ENCODE peak calls at places on chromosomes 6 and 20, in eight cellular contexts. N is neural progenitor cell, A is OCI-LY7, T is PC-3, B is hepatocyte, Y is HCT116, E is MM.1S, F is GM23338. C is an unnamed sample.
A peak's percentile ranks its signal among the peaks of the same experiment; 100 is the strongest.

GRCh38 chr6:4937414-4937813 is 66.4 kb downstream of the RPP40 start:
- DNase-seq in T (no peak), N (no peak), E (no peak), F (no peak), A (no peak), B (no peak), Y (no peak), C (no peak)

GRCh38 chr6:158370805-158371204 is 58.5 kb downstream of the TULP4 start:
- DNase-seq in N (no peak), A (no peak), B (no peak), E (no peak), F (no peak), T (no peak), Y (no peak), C (no peak)

GRCh38 chr20:44918761-44919160 is 8.9 kb downstream of the PABPC1L start:
- DNase-seq in N (no peak), T (no peak), F (no peak), Y (no peak), E (no peak), A (no peak), B (no peak), C (no peak)

GRCh38 chr6:130743175-130743574 is 84.0 kb upstream of the SMLR1 start:
- DNase-seq in A (no peak), F (peak; percentile 90), N (peak; percentile 56), Y (no peak), E (no peak), B (no peak), T (peak; percentile 1), C (peak; percentile 4)

GRCh38 chr20:34215711-34216381 is 25.4 kb upstream of the ASIP start:
- DNase-seq in T (peak; percentile 80), F (peak; percentile 95), Y (peak; percentile 64), B (peak; percentile 92), E (peak; percentile 94), A (no peak), N (peak; percentile 93), C (peak; percentile 96)

GRCh38 chr20:50824137-50824536 is 29.3 kb downstream of the BCAS4 start:
- DNase-seq in A (no peak), E (no peak), Y (no peak), N (no peak), F (no peak), T (peak; percentile 33), B (no peak), C (peak; percentile 83)

GRCh38 chr20:17995967-17996819 is 27.4 kb downstream of the MGME1 start:
- DNase-seq in E (peak; percentile 62), B (peak; percentile 74), N (peak; percentile 55), Y (peak; percentile 26), T (peak; percentile 88), A (peak; percentile 76), F (peak; percentile 74), C (peak; percentile 88)

GRCh38 chr20:1422756-1423155 is 29.9 kb upstream of the FKBP1A start:
- DNase-seq in A (no peak), F (no peak), N (no peak), B (no peak), T (peak; percentile 48), Y (no peak), E (no peak), C (no peak)

GRCh38 chr6:56579155-56579851 is 63.4 kb downstream of the DST start:
- DNase-seq in F (no peak), N (no peak), B (no peak), Y (no peak), T (peak; percentile 73), A (no peak), E (no peak), C (peak; percentile 41)

GRCh38 chr6:90492369-90492768 is 94.5 kb downstream of the MAP3K7 start:
- DNase-seq in E (no peak), F (no peak), T (peak; percentile 21), A (no peak), N (no peak), B (no peak), Y (no peak), C (no peak)

GRCh38 chr6:150636808-150637207 is 37.1 kb downstream of the PLEKHG1 start:
- DNase-seq in B (no peak), T (no peak), Y (no peak), E (no peak), A (no peak), F (no peak), N (no peak), C (no peak)

GRCh38 chr6:100461273-100461919 is 3.3 kb downstream of the SIM1 start:
- DNase-seq in A (no peak), T (no peak), N (peak; percentile 75), Y (no peak), F (peak; percentile 74), B (no peak), E (no peak), C (peak; percentile 86)

GRCh38 chr20:44066645-44067606 is 120.1 kb downstream of the JPH2 start:
- DNase-seq in E (no peak), Y (no peak), A (no peak), F (no peak), B (no peak), N (no peak), T (no peak), C (no peak)

GRCh38 chr20:23403721-23404120 is 17.6 kb downstream of the NAPB start:
- DNase-seq in T (no peak), Y (no peak), F (no peak), B (peak; percentile 22), N (no peak), A (no peak), E (no peak), C (no peak)

GRCh38 chr6:133170602-133171001 is 70.6 kb upstream of the EYA4 start:
- DNase-seq in N (no peak), A (no peak), E (no peak), Y (no peak), F (no peak), T (peak; percentile 61), B (no peak), C (peak; percentile 7)

GRCh38 chr6:13262302-13263006 is 65.9 kb downstream of the TBC1D7 start:
- DNase-seq in A (peak; percentile 49), Y (no peak), B (no peak), E (no peak), F (no peak), N (no peak), T (no peak), C (peak; percentile 8)

GRCh38 chr6:26550250-26550993 is 12.3 kb downstream of the HMGN4 start:
- DNase-seq in T (peak; percentile 24), Y (no peak), B (peak; percentile 83), A (peak; percentile 80), E (no peak), F (peak; percentile 97), N (peak; percentile 90), C (peak; percentile 75)

GRCh38 chr6:46104209-46104608 is 25.6 kb upstream of the ENPP4 start:
- DNase-seq in E (peak; percentile 48), T (no peak), Y (no peak), N (no peak), B (no peak), A (no peak), F (no peak), C (no peak)

GRCh38 chr6:139219746-139220145 is 72.1 kb downstream of the TXLNB start:
- DNase-seq in F (no peak), A (peak; percentile 37), T (no peak), E (peak; percentile 32), B (no peak), Y (no peak), N (no peak), C (no peak)

GRCh38 chr6:96276326-96276725 is 245.3 kb upstream of the UFL1 start:
- DNase-seq in F (no peak), A (no peak), T (no peak), E (no peak), B (no peak), N (no peak), Y (no peak), C (no peak)

GRCh38 chr20:19785886-19786285 is 27.8 kb downstream of the RIN2 start:
- DNase-seq in N (no peak), F (no peak), T (no peak), B (no peak), Y (no peak), E (no peak), A (no peak), C (no peak)
- H3K4me3 ChIP-seq in N (no peak overlapping the region), F (no peak overlapping the region), T (no peak overlapping the region), B (no peak overlapping the region), Y (no peak overlapping the region), E (no peak overlapping the region), A (no peak overlapping the region), C (peak overlapping the region; percentile 1)

GRCh38 chr6:38528196-38528965 is 111.3 kb downstream of the BTBD9 start:
- DNase-seq in T (no peak), N (no peak), Y (no peak), A (no peak), F (no peak), B (no peak), E (no peak), C (no peak)
- TF ChIP-seq EZH2phosphoT487 in T (no peak), N (no peak), Y (no peak), A (no peak), F (no peak), B (no peak), E (no peak), C (no peak)

GRCh38 chr20:36605309-36606170 is at the start of gene RAB5IF:
- DNase-seq in F (peak; percentile 100), B (peak; percentile 100), Y (peak; percentile 97), T (peak; percentile 100), E (peak; percentile 99), N (peak; percentile 99), A (peak; percentile 99), C (peak; percentile 99)

GRCh38 chr20:36606171-36607116 is 865 bp downstream of the RAB5IF start:
- DNase-seq in N (peak; percentile 46), Y (no peak), T (peak; percentile 32), F (peak; percentile 58), A (peak; percentile 17), E (peak; percentile 39), B (peak; percentile 70), C (peak; percentile 65)

GRCh38 chr20:36604952-36605308 is 649 bp upstream of the RAB5IF start:
- DNase-seq in Y (peak; percentile 31), N (peak; percentile 13), T (no peak), A (peak; percentile 92), E (peak; percentile 72), F (peak; percentile 41), B (no peak), C (no peak)

GRCh38 chr20:36611625-36612024 is 6.0 kb downstream of the RAB5IF start:
- DNase-seq in Y (no peak), E (no peak), B (no peak), F (no peak), A (no peak), N (no peak), T (no peak), C (no peak)

GRCh38 chr20:36607586-36608387 is 2.2 kb downstream of the RAB5IF start:
- DNase-seq in F (no peak), Y (no peak), A (no peak), B (peak; percentile 67), N (no peak), E (no peak), T (peak; percentile 58), C (peak; percentile 32)
- H3K4me3 ChIP-seq in F (peak overlapping the region; percentile 100), Y (peak overlapping the region; percentile 76), A (peak overlapping the region; percentile 99), B (no peak overlapping the region), N (no peak overlapping the region), E (peak overlapping the region; percentile 30), T (peak overlapping the region; percentile 96), C (peak overlapping the region; percentile 94)

DNA sequence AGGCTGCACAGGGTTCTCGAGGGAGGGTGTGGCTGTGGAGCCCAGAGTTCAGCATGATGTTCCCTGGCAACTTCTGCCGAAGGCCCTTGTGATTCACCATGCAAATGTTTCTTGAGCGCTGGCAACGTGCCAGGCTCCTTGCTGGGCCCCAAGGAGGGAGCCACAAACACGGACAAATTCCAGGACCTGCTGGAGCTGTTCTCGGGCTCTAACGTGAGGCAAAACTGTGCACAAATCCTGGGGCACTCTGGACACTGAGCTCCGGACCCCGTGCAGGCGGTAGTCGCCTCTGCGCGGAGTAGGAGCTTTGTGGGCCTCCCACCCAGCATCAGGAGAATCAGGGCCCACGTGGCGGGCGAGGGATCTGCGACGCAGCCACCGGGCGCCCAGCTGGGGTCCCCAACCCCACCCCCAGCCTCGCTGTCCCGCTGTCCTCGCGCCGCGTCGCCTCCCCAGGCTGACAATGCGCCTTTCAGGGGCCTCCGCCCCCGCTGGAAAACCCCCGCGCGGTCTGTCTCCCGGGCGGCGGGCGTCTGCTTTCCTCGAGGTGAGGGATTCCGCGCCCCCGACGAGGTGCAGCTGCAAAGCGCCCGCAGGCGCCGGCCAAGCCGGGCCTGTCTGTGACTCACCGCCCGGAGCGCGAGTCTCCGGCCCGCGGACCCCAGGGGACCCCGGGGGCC is 31.7 kb upstream of the SCUBE3 start:
- DNase-seq in T (peak; percentile 67), Y (peak; percentile 86), B (peak; percentile 65), N (peak; percentile 32), E (no peak), A (no peak), F (peak; percentile 73), C (peak; percentile 96)
- TF ChIP-seq EZH2phosphoT487 in T (no peak), Y (no peak), B (no peak), N (no peak), E (no peak), A (no peak), F (no peak), C (no peak)